ENCODE peak calls at places on chromosomes 5 and 9, in four cellular contexts. One of them, this sample, is unnamed.
A peak's percentile ranks its signal among the peaks of the same experiment; 100 is the strongest.

GRCh38 chr5:122741681-122742080 is 33.2 kb upstream of the SNX2 start:
- DNase-seq in body of pancreas: no peak
- DNase-seq in uterus: no peak
- DNase-seq in A549: no peak
- DNase-seq in this sample: no peak

GRCh38 chr9:128833696-128834095 is 4.1 kb upstream of the SPOUT1 start:
- DNase-seq in body of pancreas: no peak
- DNase-seq in uterus: no peak
- DNase-seq in A549: no peak
- DNase-seq in this sample: no peak

GRCh38 chr9:5587024-5587423 is 41.9 kb upstream of the RIC1 start:
- DNase-seq in body of pancreas: no peak
- DNase-seq in uterus: no peak
- DNase-seq in A549: no peak
- DNase-seq in this sample: no peak

GRCh38 chr9:87606921-87607521 is 109.4 kb downstream of the DAPK1 start:
- DNase-seq in uterus: no peak
- DNase-seq in body of pancreas: no peak
- DNase-seq in A549: peak; percentile 28
- DNase-seq in this sample: no peak

GRCh38 chr5:96569770-96570169 is 92.4 kb upstream of the CAST start:
- DNase-seq in A549: no peak
- DNase-seq in uterus: no peak
- DNase-seq in body of pancreas: no peak
- DNase-seq in this sample: no peak

GRCh38 chr5:155822177-155822576 is 504.8 kb upstream of the SGCD start:
- DNase-seq in A549: peak; percentile 5
- DNase-seq in body of pancreas: no peak
- DNase-seq in uterus: no peak
- DNase-seq in this sample: no peak

GRCh38 chr9:134410078-134410834 is 84.0 kb downstream of the RXRA start:
- DNase-seq in body of pancreas: no peak
- DNase-seq in A549: peak; percentile 36
- DNase-seq in uterus: no peak
- DNase-seq in this sample: no peak

GRCh38 chr5:1161108-1161831 is 40.1 kb upstream of the SLC6A19 start:
- DNase-seq in uterus: no peak
- DNase-seq in A549: peak; percentile 47
- DNase-seq in body of pancreas: peak; percentile 56
- DNase-seq in this sample: no peak

GRCh38 chr9:79974806-79975422 is 403.1 kb downstream of the TLE4 start:
- DNase-seq in uterus: no peak
- DNase-seq in A549: no peak
- DNase-seq in body of pancreas: no peak
- DNase-seq in this sample: no peak

GRCh38 chr5:173490681-173491080 is 125.8 kb downstream of the BOD1 start:
- DNase-seq in uterus: no peak
- DNase-seq in A549: no peak
- DNase-seq in body of pancreas: no peak
- DNase-seq in this sample: no peak

GRCh38 chr5:53109041-53109435 is 519 bp downstream of the MOCS2 start:
- DNase-seq in body of pancreas: no peak
- DNase-seq in uterus: no peak
- DNase-seq in A549: peak; percentile 6
- DNase-seq in this sample: no peak

GRCh38 chr5:77255617-77256016 is 45.1 kb downstream of the PDE8B start:
- DNase-seq in uterus: no peak
- DNase-seq in body of pancreas: no peak
- DNase-seq in A549: no peak
- DNase-seq in this sample: no peak

DNA sequence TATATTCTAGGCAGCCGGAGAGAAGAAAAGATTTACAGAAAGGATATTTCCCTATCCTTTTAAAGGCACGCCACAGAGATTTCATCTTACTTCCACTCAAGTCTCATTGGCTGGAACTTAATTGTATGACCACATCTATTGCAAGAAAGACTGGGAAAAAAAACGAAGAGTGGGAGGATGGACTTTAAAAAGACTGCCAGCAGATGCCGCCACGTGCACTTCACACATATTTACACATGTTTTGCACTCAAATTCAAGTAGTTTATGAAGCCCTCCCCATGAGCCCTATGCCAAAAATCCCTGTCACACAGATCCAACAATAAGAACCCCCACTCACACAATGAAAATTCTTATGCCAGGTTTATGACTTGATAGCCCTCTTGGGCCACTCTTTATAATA is 138.5 kb upstream of the TYRP1 start:
- DNase-seq in body of pancreas: peak; percentile 20
- DNase-seq in A549: peak; percentile 17
- DNase-seq in uterus: no peak
- DNase-seq in this sample: no peak
- TF ChIP-seq CTCF in body of pancreas: peak; percentile 21
- TF ChIP-seq CTCF in A549: peak; percentile 22
- TF ChIP-seq CTCF in uterus: no peak
- TF ChIP-seq CTCF in this sample: no peak

GRCh38 chr9:137164370-137165249 is 5.2 kb downstream of the LRRC26 start:
- DNase-seq in A549: no peak
- DNase-seq in body of pancreas: no peak
- DNase-seq in uterus: no peak
- DNase-seq in this sample: no peak

GRCh38 chr9:137162505-137163100 is 7.2 kb downstream of the LRRC26 start:
- DNase-seq in uterus: no peak
- DNase-seq in body of pancreas: peak; percentile 62
- DNase-seq in A549: peak; percentile 64
- DNase-seq in this sample: no peak

GRCh38 chr9:137165250-137165836 is 4.5 kb downstream of the LRRC26 start:
- DNase-seq in A549: no peak
- DNase-seq in uterus: no peak
- DNase-seq in body of pancreas: no peak
- DNase-seq in this sample: no peak

GRCh38 chr9:137163101-137163661 is 6.7 kb downstream of the LRRC26 start:
- DNase-seq in body of pancreas: no peak
- DNase-seq in uterus: no peak
- DNase-seq in A549: peak; percentile 78
- DNase-seq in this sample: no peak

DNA sequence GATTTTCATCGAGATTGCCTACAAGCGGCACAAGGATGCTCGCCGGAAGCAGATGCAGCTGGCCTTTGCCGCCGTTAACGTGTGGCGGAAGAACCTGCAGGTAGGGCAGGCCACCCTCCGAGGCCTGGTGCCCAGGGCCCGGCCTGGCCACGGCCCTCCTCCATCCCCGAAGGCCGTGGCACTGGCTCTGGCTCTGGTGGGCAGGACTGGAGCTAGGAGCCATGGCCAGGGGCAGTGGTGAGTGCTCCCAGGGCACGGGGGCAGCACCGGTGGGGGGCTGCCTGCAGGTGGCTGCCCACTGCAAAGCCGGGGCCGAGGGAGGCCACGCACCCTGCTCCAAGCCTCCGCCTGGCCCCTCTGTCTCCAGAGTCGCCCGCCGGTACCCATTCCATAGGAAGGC is 6.0 kb downstream of the LRRC26 start:
- DNase-seq in body of pancreas: no peak
- DNase-seq in A549: no peak
- DNase-seq in uterus: no peak
- DNase-seq in this sample: no peak
- H3K4me1 ChIP-seq in body of pancreas: peaks cover 40% of the 10 kb centered on the region
- H3K4me1 ChIP-seq in A549: peaks cover 38% of the 10 kb centered on the region
- H3K4me1 ChIP-seq in uterus: peaks cover 29% of the 10 kb centered on the region
- H3K4me1 ChIP-seq in this sample: peaks cover 41% of the 10 kb centered on the region

DNA sequence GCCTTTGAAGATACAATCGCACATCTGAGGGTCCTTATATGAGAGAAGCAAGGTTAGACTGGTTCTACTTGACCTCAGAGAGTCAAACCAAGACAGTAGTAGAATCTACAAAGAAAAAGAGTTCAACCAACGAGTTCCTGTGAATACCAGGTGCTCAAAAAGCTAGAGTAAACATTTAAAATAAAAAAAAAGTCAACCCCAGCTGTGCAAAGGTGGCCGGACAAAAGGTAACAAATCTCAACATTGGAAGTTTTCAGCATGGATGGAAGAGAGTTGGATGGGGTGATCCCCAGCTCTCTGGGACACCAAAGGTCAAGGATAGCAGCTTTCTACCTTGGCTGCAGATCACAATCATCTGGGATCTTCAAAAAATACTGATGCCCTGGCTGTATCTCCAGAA is 14.4 kb downstream of the SHB start:
- DNase-seq in uterus: no peak
- DNase-seq in A549: no peak
- DNase-seq in body of pancreas: no peak
- DNase-seq in this sample: no peak
- TF ChIP-seq CTCF in uterus: no peak
- TF ChIP-seq CTCF in A549: no peak
- TF ChIP-seq CTCF in body of pancreas: no peak
- TF ChIP-seq CTCF in this sample: no peak

DNA sequence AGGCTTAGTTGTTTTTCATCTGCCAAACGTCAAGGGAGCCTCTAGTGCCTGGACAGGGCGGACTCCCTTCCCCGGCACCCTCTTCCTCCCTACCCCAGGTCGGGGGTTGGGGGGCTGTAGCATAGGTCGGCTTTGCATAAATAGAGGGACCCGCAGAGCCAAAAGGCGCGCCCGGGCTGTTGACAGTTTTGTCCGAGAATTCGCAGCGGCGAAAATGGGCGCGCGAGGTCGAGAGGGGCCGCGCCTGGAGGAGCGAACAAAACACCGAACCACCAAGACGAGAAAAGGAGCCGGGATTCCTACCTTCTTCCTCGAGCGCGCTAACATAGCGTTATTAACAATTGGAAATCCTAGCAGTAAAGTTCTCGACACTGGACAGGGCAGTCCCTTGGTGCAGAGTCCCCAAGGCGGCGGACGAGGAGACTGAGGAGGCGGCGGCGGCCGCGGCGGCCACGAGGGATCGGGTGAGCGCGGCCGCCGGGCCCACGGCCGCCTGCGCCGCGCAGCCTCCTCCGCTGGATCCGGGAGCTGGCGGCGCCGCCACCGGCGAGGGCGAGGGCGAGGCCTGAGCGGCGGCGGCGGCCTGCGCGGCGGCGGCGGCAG is 1.8 kb downstream of the FOXD1 start:
- DNase-seq in uterus: no peak
- DNase-seq in body of pancreas: no peak
- DNase-seq in A549: peak; percentile 35
- DNase-seq in this sample: no peak
- H3K4me1 ChIP-seq in uterus: peaks cover 16% of the 10 kb centered on the region
- H3K4me1 ChIP-seq in body of pancreas: peaks cover 21% of the 10 kb centered on the region
- H3K4me1 ChIP-seq in A549: peaks cover 19% of the 10 kb centered on the region
- H3K4me1 ChIP-seq in this sample: peaks cover 5% of the 10 kb centered on the region

GRCh38 chr5:176812269-176813259 is 2.2 kb downstream of the UNC5A start:
- DNase-seq in body of pancreas: no peak
- DNase-seq in uterus: no peak
- DNase-seq in A549: peak; percentile 49
- DNase-seq in this sample: no peak
- TF ChIP-seq CTCF in body of pancreas: no peak
- TF ChIP-seq CTCF in uterus: no peak
- TF ChIP-seq CTCF in A549: peak; percentile 63
- TF ChIP-seq CTCF in this sample: peak; percentile 26